ENCODE peak calls at places on chromosomes 13 and 19, in eight cellular contexts. F is adipocyte, Q is OCI-LY7, X is uterus, C is brain microvascular endothelial cell, S is epithelial cell of esophagus, V is GM12878, O is NB4. K is an unnamed sample.
A peak's percentile ranks its signal among the peaks of the same experiment; 100 is the strongest.

GRCh38 chr19:43465468-43466120 is at the start of gene LYPD3:
- DNase-seq in F (no peak), Q (no peak), X (peak; percentile 49), C (no peak), S (peak; percentile 98), V (no peak), O (no peak), K (peak; percentile 38)

GRCh38 chr19:32339988-32340874 is 5.2 kb upstream of the ZNF507 start:
- DNase-seq in F (peak; percentile 63), Q (peak; percentile 44), X (peak; percentile 22), C (peak; percentile 60), S (peak; percentile 50), V (no peak), O (peak; percentile 37), K (peak; percentile 63)

GRCh38 chr13:46552302-46552680 is 679 bp upstream of the LRCH1 start:
- DNase-seq in F (no peak), Q (no peak), X (peak; percentile 23), C (no peak), S (no peak), V (no peak), O (peak; percentile 11), K (no peak)

GRCh38 chr19:10289167-10289835 is 451 bp upstream of the ICAM5 start:
- DNase-seq in F (peak; percentile 77), Q (peak; percentile 89), X (no peak), C (no peak), S (peak; percentile 62), V (no peak), O (peak; percentile 80), K (peak; percentile 72)

GRCh38 chr19:2663920-2664571 is 38.4 kb downstream of the GNG7 start:
- DNase-seq in F (no peak), Q (peak; percentile 75), X (no peak), C (no peak), S (no peak), V (no peak), O (peak; percentile 27), K (no peak)

GRCh38 chr19:46206176-46206575 is 23.4 kb upstream of the IGFL1 start:
- DNase-seq in F (peak; percentile 9), Q (no peak), X (no peak), C (no peak), S (peak; percentile 92), V (no peak), O (no peak), K (no peak)

GRCh38 chr19:5787554-5788182 is 3.1 kb upstream of the PRR22 start:
- DNase-seq in F (no peak), Q (no peak), X (no peak), C (no peak), S (no peak), V (no peak), O (no peak), K (no peak)

GRCh38 chr13:28744091-28744536 is 25.3 kb upstream of the SLC46A3 start:
- DNase-seq in F (peak; percentile 53), Q (no peak), X (no peak), C (peak; percentile 80), S (peak; percentile 50), V (no peak), O (no peak), K (no peak)

GRCh38 chr19:41690801-41691065 is 2.7 kb upstream of the CEACAM7 start:
- DNase-seq in F (no peak), Q (no peak), X (no peak), C (no peak), S (no peak), V (no peak), O (peak; percentile 53), K (no peak)

GRCh38 chr13:46211116-46211515 is 612 bp upstream of the LRRC63 start:
- DNase-seq in F (peak; percentile 1), Q (no peak), X (no peak), C (no peak), S (peak; percentile 4), V (no peak), O (peak; percentile 66), K (no peak)

GRCh38 chr13:23714672-23715071 is 144.5 kb downstream of the TNFRSF19 start:
- DNase-seq in F (no peak), Q (no peak), X (no peak), C (no peak), S (no peak), V (no peak), O (no peak), K (no peak)

GRCh38 chr19:39405930-39406655 is 554 bp upstream of the ZFP36 start:
- DNase-seq in F (no peak), Q (peak; percentile 84), X (no peak), C (no peak), S (peak; percentile 65), V (no peak), O (peak; percentile 70), K (no peak)

GRCh38 chr19:3751236-3751635 is 10.3 kb downstream of the APBA3 start:
- DNase-seq in F (no peak), Q (no peak), X (no peak), C (no peak), S (no peak), V (no peak), O (no peak), K (no peak)

GRCh38 chr19:4229179-4229931 is at the start of gene EBI3:
- DNase-seq in F (peak; percentile 57), Q (no peak), X (no peak), C (peak; percentile 70), S (no peak), V (peak; percentile 88), O (peak; percentile 90), K (no peak)

GRCh38 chr13:32956595-32956933 is 59.7 kb upstream of the KL start:
- DNase-seq in F (no peak), Q (no peak), X (no peak), C (no peak), S (no peak), V (no peak), O (no peak), K (no peak)

GRCh38 chr19:18294467-18294864 is 13.0 kb upstream of the JUND start:
- DNase-seq in F (no peak), Q (peak; percentile 61), X (no peak), C (no peak), S (peak; percentile 81), V (no peak), O (no peak), K (no peak)

GRCh38 chr19:52176574-52176973 is 5.2 kb upstream of the ZNF836 start:
- DNase-seq in F (no peak), Q (no peak), X (no peak), C (no peak), S (peak; percentile 28), V (no peak), O (no peak), K (no peak)

GRCh38 chr13:24022568-24022967 is 125.3 kb upstream of the C1QTNF9B start:
- DNase-seq in F (no peak), Q (no peak), X (no peak), C (no peak), S (no peak), V (no peak), O (no peak), K (no peak)

GRCh38 chr19:5268801-5269200 is 71.8 kb downstream of the PTPRS start:
- DNase-seq in F (no peak), Q (no peak), X (no peak), C (no peak), S (no peak), V (no peak), O (no peak), K (no peak)

DNA sequence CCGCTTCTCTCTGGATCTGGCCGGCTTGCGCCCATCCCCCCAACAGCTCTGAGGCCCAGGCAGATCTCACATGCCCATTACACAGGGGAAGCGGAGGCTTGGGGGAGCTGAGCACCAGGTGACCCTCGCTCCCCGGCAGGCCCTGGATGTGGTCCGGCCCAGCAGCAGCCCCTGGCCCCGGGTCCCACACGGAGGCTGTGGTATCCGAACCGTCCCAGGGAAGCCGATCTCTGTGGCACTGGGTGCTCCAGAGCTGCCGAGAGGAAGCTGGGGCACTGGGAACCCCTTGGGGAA is 27.7 kb downstream of the SBNO2 start:
- DNase-seq in F (no peak), Q (no peak), X (no peak), C (no peak), S (no peak), V (no peak), O (no peak), K (no peak)
- H3K4me3 ChIP-seq in F (no peak overlapping the region), Q (no peak overlapping the region), X (no peak overlapping the region), C (no peak overlapping the region), S (no peak overlapping the region), V (no peak overlapping the region), O (no peak overlapping the region), K (no peak overlapping the region)

DNA sequence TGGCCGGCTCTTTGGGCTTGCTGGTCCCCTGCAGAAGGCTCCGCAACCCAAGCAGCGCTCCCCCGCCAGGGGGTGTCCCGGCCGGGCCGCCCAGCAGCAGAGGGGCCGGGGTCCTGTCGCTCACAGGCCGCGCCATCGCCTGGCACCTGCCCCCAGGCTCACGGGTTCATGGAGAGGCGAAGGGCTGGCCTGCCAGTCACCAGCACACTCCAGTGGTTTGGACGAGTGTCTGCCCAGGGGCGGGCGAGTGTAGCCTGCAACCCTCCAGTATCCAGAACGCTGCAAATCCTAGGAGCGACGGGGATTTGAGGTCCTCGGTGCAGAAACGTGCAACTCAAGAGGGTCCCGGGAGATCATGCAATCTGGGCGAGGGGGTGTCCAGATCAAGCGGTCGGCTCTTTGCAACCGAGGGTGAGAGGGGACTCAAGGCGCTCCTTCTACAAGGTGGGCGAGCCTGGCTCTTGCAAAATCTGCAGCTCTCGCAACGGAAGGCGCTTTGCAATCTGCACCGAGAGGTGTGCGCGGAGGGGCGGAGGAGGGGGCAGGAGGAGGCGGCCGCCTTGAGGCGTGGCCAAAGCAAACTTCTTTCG is at the start of gene DBP:
- DNase-seq in F (no peak), Q (no peak), X (no peak), C (no peak), S (no peak), V (no peak), O (no peak), K (no peak)
- H3K4me3 ChIP-seq in F (peak within 1 kb of the TSS; percentile 87), Q (peak within 1 kb of the TSS; percentile 76), X (peak within 1 kb of the TSS; percentile 49), C (peak within 1 kb of the TSS; percentile 45), S (peak within 1 kb of the TSS; percentile 83), V (peak within 1 kb of the TSS; percentile 89), O (peak within 1 kb of the TSS; percentile 80), K (peak within 1 kb of the TSS; percentile 32)

GRCh38 chr13:99417821-99418662 is 83.2 kb upstream of the TM9SF2 start:
- DNase-seq in F (no peak), Q (no peak), X (no peak), C (no peak), S (no peak), V (no peak), O (no peak), K (no peak)

GRCh38 chr13:99418663-99419140 is 82.6 kb upstream of the TM9SF2 start:
- DNase-seq in F (no peak), Q (no peak), X (no peak), C (no peak), S (no peak), V (no peak), O (no peak), K (no peak)

GRCh38 chr13:99421271-99421670 is 80.0 kb upstream of the TM9SF2 start:
- DNase-seq in F (no peak), Q (no peak), X (no peak), C (no peak), S (no peak), V (no peak), O (no peak), K (no peak)

GRCh38 chr13:99421758-99422555 is 79.3 kb upstream of the TM9SF2 start:
- DNase-seq in F (no peak), Q (no peak), X (no peak), C (no peak), S (no peak), V (no peak), O (peak; percentile 36), K (no peak)

GRCh38 chr13:99419591-99420243 is 81.6 kb upstream of the TM9SF2 start:
- DNase-seq in F (no peak), Q (no peak), X (no peak), C (no peak), S (no peak), V (no peak), O (no peak), K (no peak)
- H3K4me3 ChIP-seq in F (no peak overlapping the region), Q (peak overlapping the region; percentile 34), X (no peak overlapping the region), C (no peak overlapping the region), S (no peak overlapping the region), V (no peak overlapping the region), O (no peak overlapping the region), K (no peak overlapping the region)

GRCh38 chr13:106522898-106523525 is 12.4 kb downstream of the EFNB2 start:
- DNase-seq in F (no peak), Q (no peak), X (no peak), C (peak; percentile 17), S (peak; percentile 36), V (no peak), O (no peak), K (no peak)
- H3K4me3 ChIP-seq in F (no peak overlapping the region), Q (no peak overlapping the region), X (no peak overlapping the region), C (no peak overlapping the region), S (peak overlapping the region; percentile 9), V (no peak overlapping the region), O (no peak overlapping the region), K (no peak overlapping the region)

K was measured in lung.